ENCODE peak calls at places on chromosomes 16 and 17, in six cellular contexts. E is suprapubic skin, A is upper lobe of right lung, T is ovary, U is A549, G is esophagus squamous epithelium. O is an unnamed sample. For H3K4me1 and H3K9me3, the result is how much of the 10 kb centered on the place peaks cover.

GRCh38 chr17:80845863-80846671 is 145.6 kb upstream of the CHMP6 start:
- DNase-seq in U (no peak), G (no peak), E (no peak), T (no peak), A (peak), O (peak)

GRCh38 chr17:78133179-78133951 is 2.8 kb downstream of the TMC8 start:
- DNase-seq in U (no peak), E (no peak), T (no peak), A (no peak), G (no peak), O (no peak)

GRCh38 chr16:55351936-55352335 is 27.9 kb downstream of the IRX6 start:
- DNase-seq in E (no peak), A (no peak), G (no peak), T (no peak), U (no peak), O (no peak)

GRCh38 chr17:5191541-5192417 is at the start of gene ZNF594:
- DNase-seq in A (peak), E (peak), G (peak), U (peak), T (peak), O (peak)

GRCh38 chr17:4301066-4301465 is 37.3 kb upstream of the ANKFY1 start:
- DNase-seq in T (no peak), U (no peak), E (no peak), G (no peak), A (no peak), O (no peak)

GRCh38 chr16:73616186-73616585 is 568.3 kb upstream of the ZFHX3 start:
- DNase-seq in A (no peak), U (no peak), T (no peak), E (no peak), G (no peak), O (no peak)

GRCh38 chr16:68444058-68444657 is 4.2 kb downstream of the SMPD3 start:
- DNase-seq in E (no peak), U (no peak), G (no peak), T (no peak), A (no peak), O (no peak)

GRCh38 chr16:4474192-4474961 is at the start of gene NMRAL1:
- DNase-seq in U (peak), T (peak), A (peak), G (peak), E (peak), O (peak)

GRCh38 chr16:67282447-67282805 is 3.1 kb downstream of the PLEKHG4 start:
- DNase-seq in A (no peak), T (no peak), U (no peak), G (no peak), E (no peak), O (no peak)

GRCh38 chr16:76573281-76573680 is 296.1 kb downstream of the CNTNAP4 start:
- DNase-seq in U (no peak), E (no peak), T (no peak), A (no peak), G (no peak), O (no peak)

GRCh38 chr17:1119924-1120323 is 59.9 kb downstream of the ABR start:
- DNase-seq in G (no peak), E (no peak), T (no peak), U (no peak), A (no peak), O (no peak)

GRCh38 chr17:81486174-81486810 is 26.3 kb downstream of the ACTG1 start:
- DNase-seq in E (no peak), T (no peak), A (no peak), G (no peak), U (no peak), O (no peak)

GRCh38 chr17:16415031-16415924 is at the start of gene TRPV2:
- DNase-seq in E (no peak), G (no peak), T (no peak), U (peak), A (peak), O (peak)

GRCh38 chr16:29995330-29995910 is at the start of gene HIRIP3:
- DNase-seq in A (peak), G (peak), U (peak), T (peak), E (peak), O (peak)
- H3K4me1 ChIP-seq in A (under half), G (under half), U (under half), T (under half), E (under half), O (under half)

DNA sequence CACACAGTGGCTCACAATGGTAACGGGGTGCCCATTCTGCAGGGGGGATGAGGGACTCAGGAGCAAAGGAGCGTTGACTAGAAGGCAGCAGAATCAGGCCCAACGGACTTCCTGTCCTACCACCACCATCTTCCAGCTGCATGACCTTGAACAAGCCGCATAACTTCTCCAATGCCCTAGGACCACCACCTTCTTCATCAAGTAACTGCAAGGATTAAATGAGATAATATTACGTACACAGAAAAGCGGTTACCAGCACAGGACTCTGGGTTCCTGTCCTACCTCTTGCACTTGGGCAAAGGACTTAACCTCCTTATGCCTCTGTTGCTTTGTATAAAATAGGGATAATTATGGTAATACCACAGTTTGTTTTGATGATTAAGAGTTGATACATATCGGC is 4.7 kb downstream of the ASPHD1 start:
- DNase-seq in E (no peak), G (no peak), T (no peak), U (no peak), A (no peak), O (no peak)
- TF ChIP-seq CTCF in E (no peak), G (no peak), T (no peak), U (no peak), A (no peak), O (no peak)

GRCh38 chr17:22505660-22506059 is 813.3 kb downstream of the KCNJ18 start:
- DNase-seq in E (no peak), A (no peak), T (no peak), U (no peak), G (no peak), O (no peak)

GRCh38 chr17:22506861-22507260 is 814.5 kb downstream of the KCNJ18 start:
- DNase-seq in E (no peak), A (no peak), U (no peak), G (no peak), T (no peak), O (no peak)

GRCh38 chr17:22507823-22508222 is 815.5 kb downstream of the KCNJ18 start:
- DNase-seq in T (no peak), E (no peak), U (no peak), G (no peak), A (no peak), O (no peak)

GRCh38 chr17:22503322-22503899 is 811.1 kb downstream of the KCNJ18 start:
- DNase-seq in T (no peak), G (no peak), E (no peak), U (no peak), A (no peak), O (no peak)

GRCh38 chr17:22506231-22506630 is 813.9 kb downstream of the KCNJ18 start:
- DNase-seq in T (no peak), E (no peak), U (no peak), G (no peak), A (no peak), O (no peak)
- H3K9me3 ChIP-seq in T (under half), E (under half), U (under half), G (under half), A (under half), O (under half)

DNA sequence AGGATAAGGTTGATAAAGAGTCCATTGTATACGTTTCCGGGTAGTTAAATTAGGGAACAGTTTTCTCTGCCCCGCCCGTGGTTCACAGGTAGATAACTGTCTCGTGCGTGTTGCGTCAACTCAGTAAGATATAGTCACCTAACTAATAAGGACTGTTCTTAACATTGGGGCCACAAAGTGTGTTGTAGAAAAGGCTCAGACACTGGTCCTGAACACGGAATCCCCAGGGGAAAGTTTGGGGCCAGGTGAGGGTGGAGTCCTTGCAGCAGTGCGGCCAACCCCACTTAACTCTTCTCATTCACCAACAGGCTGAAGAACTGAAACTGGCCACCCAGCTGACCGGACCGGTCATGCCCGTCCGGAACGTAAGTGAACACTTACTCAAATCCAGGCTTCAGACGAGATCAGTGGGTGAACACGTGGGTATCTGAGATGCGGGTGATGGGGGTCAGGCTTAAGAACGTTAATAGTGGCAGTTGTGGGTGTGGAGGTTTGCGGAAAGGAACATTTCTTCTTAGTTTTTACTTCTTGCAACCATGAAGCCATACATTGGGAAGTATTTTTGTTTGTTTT is 1.6 kb downstream of the RPL13 start:
- DNase-seq in G (no peak), E (no peak), T (no peak), A (no peak), U (no peak), O (no peak)
- H3K4me1 ChIP-seq in G (half or more), E (half or more), T (under half), A (half or more), U (half or more), O (half or more)

GRCh38 chr16:85565340-85565739 is 47.8 kb upstream of the GSE1 start:
- DNase-seq in A (no peak), U (no peak), T (no peak), G (no peak), E (no peak), O (no peak)
- TF ChIP-seq CTCF in A (no peak), U (no peak), T (no peak), G (no peak), E (no peak), O (no peak)

GRCh38 chr17:51078009-51078592 is 42.6 kb downstream of the SPAG9 start:
- DNase-seq in T (no peak), E (no peak), U (no peak), A (no peak), G (no peak), O (peak)

GRCh38 chr17:51079049-51079448 is 41.6 kb downstream of the SPAG9 start:
- DNase-seq in T (no peak), G (no peak), E (no peak), A (no peak), U (no peak), O (no peak)

DNA sequence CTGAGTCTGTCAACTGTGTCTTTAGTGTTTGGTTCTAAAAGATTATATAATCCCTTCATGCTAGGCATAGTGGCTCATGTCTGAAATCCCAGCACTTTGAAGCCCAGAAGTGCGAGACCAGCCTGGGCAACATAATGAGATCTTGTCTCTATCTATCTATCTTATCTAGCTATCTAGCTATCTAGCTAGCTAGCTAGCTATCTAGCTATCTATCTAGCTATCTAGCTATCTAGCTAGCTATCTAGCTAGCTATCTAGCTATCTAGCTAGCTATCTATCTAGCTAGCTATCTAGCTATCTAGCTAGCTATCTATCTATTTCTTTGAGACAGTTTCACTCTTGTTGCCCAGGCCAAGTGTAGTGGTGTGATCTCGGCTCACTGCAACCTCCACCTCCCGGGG is 43.8 kb downstream of the SPAG9 start:
- DNase-seq in U (no peak), E (no peak), G (no peak), A (no peak), T (no peak), O (no peak)
- H3K9me3 ChIP-seq in U (under half), E (under half), G (under half), A (under half), T (under half), O (under half)

GRCh38 chr17:7281953-7282751 is 634 bp downstream of the SLC2A4 start:
- DNase-seq in E (no peak), T (peak), U (no peak), A (peak), G (no peak), O (no peak)

GRCh38 chr17:7283471-7284216 is 2.1 kb downstream of the SLC2A4 start:
- DNase-seq in G (no peak), E (no peak), U (no peak), T (no peak), A (no peak), O (no peak)

GRCh38 chr17:7284911-7285310 is 3.4 kb downstream of the SLC2A4 start:
- DNase-seq in E (no peak), T (no peak), U (no peak), A (no peak), G (no peak), O (no peak)

GRCh38 chr17:7281074-7281952 is at the start of gene SLC2A4:
- DNase-seq in A (peak), G (no peak), U (peak), T (peak), E (peak), O (peak)

DNA sequence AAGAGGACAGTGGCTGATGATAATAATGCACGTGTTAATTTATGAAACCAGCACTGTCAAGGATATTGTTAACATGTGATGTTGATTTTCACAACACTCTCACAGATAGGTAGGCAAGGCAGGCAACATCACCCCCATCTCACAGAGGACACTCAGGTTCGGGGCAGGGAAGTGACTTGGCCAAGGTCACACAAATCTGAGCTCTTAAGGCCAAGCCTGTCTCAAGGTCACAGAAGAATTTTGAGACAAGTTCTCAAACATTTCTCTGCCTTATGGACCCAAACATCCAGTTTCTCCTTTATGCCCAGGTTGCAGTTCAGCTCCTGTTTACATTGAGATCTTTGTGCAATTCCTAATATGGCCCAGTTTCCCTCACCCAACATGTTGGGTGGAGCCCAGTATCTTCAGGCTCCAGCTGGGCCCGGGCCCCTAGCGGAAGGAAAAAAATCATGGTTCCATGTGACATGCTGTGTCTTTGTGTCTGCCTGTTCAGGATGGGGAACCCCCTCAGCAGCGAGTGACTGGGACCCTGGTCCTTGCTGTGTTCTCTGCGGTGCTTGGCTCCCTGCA is 1.3 kb downstream of the SLC2A4 start:
- DNase-seq in A (no peak), U (no peak), G (no peak), T (no peak), E (no peak), O (no peak)
- H3K4me1 ChIP-seq in A (under half), U (under half), G (half or more), T (under half), E (under half), O (under half)

O was measured in lower lobe of right lung.